ENCODE peak calls at places on chromosome 1, in eight cellular contexts. F is activated CD8-positive, alpha-beta memory T cell treated with anti-CD3 and anti-CD28 coated beads, Interleukin-2, amount 10 ng/mL, durations not matched to agents 7 days and 5 days; E is NCI-H1417; Y is PC-3; G is MCF 10A; M is SK-MEL-5; O is activated naive CD8-positive, alpha-beta T cell treated with anti-CD3 and anti-CD28 coated beads, Interleukin-2, amount 50 U/mL, for 24 hours; X is NCI-H2081. Q is an unnamed sample.

GRCh38 chr1:247373721-247374141 is 42.1 kb upstream of the ZNF496 start:
- DNase-seq in F (peak; percentile 67), E (no peak), Y (no peak), G (peak; percentile 70), M (peak; percentile 71), O (peak; percentile 60), X (no peak), Q (no peak)

GRCh38 chr1:91148641-91149069 is 126.8 kb upstream of the ZNF644 start:
- DNase-seq in F (no peak), E (no peak), Y (no peak), G (peak; percentile 17), M (peak; percentile 61), O (no peak), X (peak; percentile 49), Q (no peak)

GRCh38 chr1:147717051-147717705 is 43.2 kb downstream of the GJA5 start:
- DNase-seq in F (no peak), E (peak; percentile 80), Y (peak; percentile 99), G (peak; percentile 88), M (no peak), O (no peak), X (peak; percentile 25), Q (peak; percentile 94)

GRCh38 chr1:181855380-181855779 is 206.1 kb downstream of the ZNF648 start:
- DNase-seq in F (no peak), E (no peak), Y (peak; percentile 25), G (no peak), M (peak; percentile 15), O (no peak), X (no peak), Q (no peak)

GRCh38 chr1:215786997-215787396 is 219.9 kb downstream of the KCTD3 start:
- DNase-seq in F (no peak), E (no peak), Y (peak; percentile 84), G (no peak), M (no peak), O (no peak), X (no peak), Q (no peak)

GRCh38 chr1:8154621-8155052 is 128.5 kb upstream of the ERRFI1 start:
- DNase-seq in F (no peak), E (peak; percentile 88), Y (peak; percentile 80), G (peak; percentile 91), M (peak; percentile 94), O (no peak), X (no peak), Q (peak; percentile 61)

GRCh38 chr1:181390350-181391080 is 92.8 kb upstream of the CACNA1E start:
- DNase-seq in F (no peak), E (peak; percentile 75), Y (no peak), G (peak; percentile 47), M (no peak), O (no peak), X (peak; percentile 88), Q (no peak)

GRCh38 chr1:54703471-54703870 is 12.2 kb upstream of the TTC4 start:
- DNase-seq in F (no peak), E (no peak), Y (no peak), G (no peak), M (no peak), O (no peak), X (no peak), Q (no peak)

GRCh38 chr1:206442101-206442500 is 28.2 kb upstream of the IKBKE start:
- DNase-seq in F (no peak), E (no peak), Y (peak; percentile 43), G (peak; percentile 63), M (no peak), O (peak; percentile 15), X (no peak), Q (peak; percentile 23)

GRCh38 chr1:87979079-87979478 is 650.4 kb downstream of the LMO4 start:
- DNase-seq in F (no peak), E (peak; percentile 32), Y (no peak), G (no peak), M (no peak), O (no peak), X (no peak), Q (no peak)

GRCh38 chr1:3712573-3713535 is 39.4 kb upstream of the CCDC27 start:
- DNase-seq in F (no peak), E (peak; percentile 67), Y (no peak), G (no peak), M (no peak), O (no peak), X (no peak), Q (no peak)

GRCh38 chr1:54135436-54136120 is 17.2 kb downstream of the CDCP2 start:
- DNase-seq in F (no peak), E (no peak), Y (no peak), G (no peak), M (no peak), O (no peak), X (no peak), Q (no peak)

GRCh38 chr1:217343907-217344306 is 287.0 kb downstream of the GPATCH2 start:
- DNase-seq in F (no peak), E (peak; percentile 74), Y (no peak), G (no peak), M (no peak), O (no peak), X (no peak), Q (no peak)

GRCh38 chr1:23376890-23377811 is 7.5 kb upstream of the ZNF436 start:
- DNase-seq in F (no peak), E (no peak), Y (peak; percentile 89), G (peak; percentile 89), M (peak; percentile 92), O (no peak), X (peak; percentile 48), Q (no peak)

GRCh38 chr1:43232071-43232470 is 37.7 kb upstream of the TMEM125 start:
- DNase-seq in F (no peak), E (no peak), Y (peak; percentile 58), G (peak; percentile 64), M (no peak), O (no peak), X (no peak), Q (no peak)

GRCh38 chr1:103509235-103509634 is 16.3 kb upstream of the RNPC3 start:
- DNase-seq in F (no peak), E (no peak), Y (no peak), G (no peak), M (no peak), O (no peak), X (no peak), Q (no peak)

GRCh38 chr1:181208967-181209366 is 120.5 kb downstream of the IER5 start:
- DNase-seq in F (no peak), E (no peak), Y (no peak), G (no peak), M (no peak), O (no peak), X (no peak), Q (no peak)

GRCh38 chr1:17301767-17302166 is 6.2 kb upstream of the PADI4 start:
- DNase-seq in F (no peak), E (no peak), Y (no peak), G (no peak), M (no peak), O (no peak), X (no peak), Q (no peak)

GRCh38 chr1:223811634-223812101 is 34.1 kb downstream of the TP53BP2 start:
- DNase-seq in F (no peak), E (no peak), Y (peak; percentile 79), G (peak; percentile 74), M (peak; percentile 60), O (no peak), X (no peak), Q (no peak)

GRCh38 chr1:192445849-192446489 is 129.2 kb downstream of the RGS21 start:
- DNase-seq in F (peak; percentile 60), E (peak; percentile 51), Y (peak; percentile 61), G (peak; percentile 68), M (peak; percentile 50), O (peak; percentile 55), X (peak; percentile 34), Q (no peak)

GRCh38 chr1:5423109-5423508 is 569.1 kb downstream of the NPHP4 start:
- DNase-seq in F (peak; percentile 67), E (peak; percentile 90), Y (no peak), G (peak; percentile 51), M (no peak), O (peak; percentile 12), X (no peak), Q (no peak)

GRCh38 chr1:38028105-38028591 is 15.6 kb downstream of the UTP11 start:
- DNase-seq in F (peak; percentile 74), E (no peak), Y (peak; percentile 30), G (peak; percentile 66), M (no peak), O (peak; percentile 76), X (no peak), Q (no peak)

GRCh38 chr1:47436979-47437517 is 796 bp upstream of the FOXD2 start:
- DNase-seq in F (no peak), E (no peak), Y (peak; percentile 24), G (peak; percentile 48), M (peak; percentile 30), O (no peak), X (peak; percentile 46), Q (no peak)

GRCh38 chr1:204041232-204041767 is 31.6 kb upstream of the SOX13 start:
- DNase-seq in F (no peak), E (no peak), Y (no peak), G (no peak), M (no peak), O (no peak), X (no peak), Q (peak; percentile 42)

GRCh38 chr1:212438831-212439237 is 6.1 kb downstream of the NENF start:
- DNase-seq in F (no peak), E (no peak), Y (no peak), G (no peak), M (no peak), O (no peak), X (no peak), Q (no peak)

GRCh38 chr1:12643079-12643478 is 806 bp upstream of the AADACL4 start:
- DNase-seq in F (no peak), E (no peak), Y (no peak), G (no peak), M (no peak), O (no peak), X (no peak), Q (no peak)

GRCh38 chr1:39214021-39214713 is 9.7 kb downstream of the MACF1 start:
- DNase-seq in F (no peak), E (no peak), Y (peak; percentile 22), G (no peak), M (no peak), O (no peak), X (no peak), Q (no peak)

GRCh38 chr1:57424231-57425027 is 569 bp upstream of the DAB1 start:
- DNase-seq in F (no peak), E (peak; percentile 62), Y (no peak), G (no peak), M (peak; percentile 36), O (no peak), X (peak; percentile 55), Q (no peak)

GRCh38 chr1:1677718-1678580 is 14.6 kb downstream of the SLC35E2B start:
- DNase-seq in F (peak; percentile 67), E (no peak), Y (peak; percentile 0), G (no peak), M (no peak), O (peak; percentile 71), X (no peak), Q (no peak)

GRCh38 chr1:30879126-30879786 is 29.3 kb downstream of the SDC3 start:
- DNase-seq in F (no peak), E (no peak), Y (peak; percentile 50), G (peak; percentile 35), M (no peak), O (no peak), X (no peak), Q (no peak)

GRCh38 chr1:83760211-83760978 is 238.5 kb downstream of the TTLL7 start:
- DNase-seq in F (no peak), E (no peak), Y (no peak), G (no peak), M (no peak), O (no peak), X (no peak), Q (no peak)

GRCh38 chr1:98323906-98324358 is 337.6 kb upstream of the SNX7 start:
- DNase-seq in F (peak; percentile 71), E (no peak), Y (peak; percentile 98), G (peak; percentile 90), M (peak; percentile 59), O (peak; percentile 2), X (no peak), Q (peak; percentile 84)

GRCh38 chr1:22791736-22792325 is 81.2 kb downstream of the EPHB2 start:
- DNase-seq in F (no peak), E (no peak), Y (no peak), G (no peak), M (no peak), O (no peak), X (no peak), Q (no peak)

GRCh38 chr1:58251415-58252073 is 295.0 kb downstream of the OMA1 start:
- DNase-seq in F (no peak), E (no peak), Y (peak; percentile 7), G (peak; percentile 27), M (peak; percentile 59), O (no peak), X (no peak), Q (no peak)

Q was measured in kidney epithelial cell.